ENCODE peak calls at places on chromosomes 5 and 9, in eight cellular contexts. Y is ovary, V is mesothelial cell of epicardium, S is keratinocyte, G is brain microvascular endothelial cell, Z is IMR-90, M is fibroblast of the aortic adventitia, X is heart right ventricle. T is an unnamed sample.

GRCh38 chr9:131875828-131876485 is 136.1 kb upstream of the RAPGEF1 start:
- DNase-seq in Y (no peak), V (no peak), S (no peak), G (no peak), Z (peak), M (peak), X (no peak), T (peak)

GRCh38 chr9:37746448-37747270 is 6.9 kb upstream of the TRMT10B start:
- DNase-seq in Y (no peak), V (no peak), S (no peak), G (no peak), Z (peak), M (no peak), X (no peak), T (peak)

GRCh38 chr5:33148076-33148501 is 292.7 kb upstream of the TARS1 start:
- DNase-seq in Y (no peak), V (no peak), S (peak), G (peak), Z (peak), M (peak), X (peak), T (peak)

GRCh38 chr5:14449052-14449661 is 132.4 kb upstream of the OTULINL start:
- DNase-seq in Y (peak), V (no peak), S (no peak), G (peak), Z (peak), M (peak), X (no peak), T (peak)

GRCh38 chr9:20684865-20685696 is 1.0 kb downstream of the FOCAD start:
- DNase-seq in Y (no peak), V (no peak), S (no peak), G (peak), Z (peak), M (peak), X (no peak), T (peak)

GRCh38 chr9:112777914-112778313 is 27.4 kb downstream of the SNX30 start:
- DNase-seq in Y (no peak), V (no peak), S (no peak), G (no peak), Z (peak), M (no peak), X (no peak), T (peak)

GRCh38 chr5:1168751-1169607 is 32.4 kb upstream of the SLC6A19 start:
- DNase-seq in Y (no peak), V (no peak), S (no peak), G (no peak), Z (no peak), M (no peak), X (no peak), T (no peak)

GRCh38 chr9:128168731-128169308 is 8.8 kb downstream of the BBLN start:
- DNase-seq in Y (no peak), V (no peak), S (no peak), G (no peak), Z (no peak), M (no peak), X (no peak), T (no peak)

GRCh38 chr9:15104826-15105420 is 194.7 kb upstream of the FREM1 start:
- DNase-seq in Y (no peak), V (no peak), S (peak), G (peak), Z (peak), M (peak), X (peak), T (peak)

GRCh38 chr9:114400219-114400618 is 12.4 kb upstream of the AKNA start:
- DNase-seq in Y (no peak), V (no peak), S (no peak), G (no peak), Z (no peak), M (peak), X (no peak), T (peak)

GRCh38 chr5:52668544-52669185 is 119.1 kb upstream of the ITGA1 start:
- DNase-seq in Y (no peak), V (no peak), S (no peak), G (no peak), Z (no peak), M (no peak), X (no peak), T (no peak)

GRCh38 chr5:77630246-77631165 is 8.0 kb downstream of the OTP start:
- DNase-seq in Y (no peak), V (peak), S (no peak), G (no peak), Z (no peak), M (no peak), X (no peak), T (no peak)

GRCh38 chr5:102306121-102306520 is 10.0 kb upstream of the SLCO4C1 start:
- DNase-seq in Y (no peak), V (no peak), S (no peak), G (no peak), Z (no peak), M (no peak), X (no peak), T (no peak)

GRCh38 chr5:69083412-69083811 is 10.4 kb upstream of the SLC30A5 start:
- DNase-seq in Y (no peak), V (no peak), S (no peak), G (no peak), Z (no peak), M (no peak), X (no peak), T (no peak)

GRCh38 chr5:140632366-140633080 is 452 bp downstream of the CD14 start:
- DNase-seq in Y (peak), V (no peak), S (no peak), G (peak), Z (peak), M (peak), X (peak), T (peak)

GRCh38 chr9:94663139-94663538 is 23.8 kb upstream of the FBP1 start:
- DNase-seq in Y (no peak), V (no peak), S (no peak), G (no peak), Z (no peak), M (no peak), X (no peak), T (no peak)

GRCh38 chr5:68285857-68286611 is 70.5 kb downstream of the PIK3R1 start:
- DNase-seq in Y (no peak), V (no peak), S (no peak), G (no peak), Z (peak), M (peak), X (no peak), T (peak)

GRCh38 chr5:159257007-159257406 is 6.1 kb upstream of the UBLCP1 start:
- DNase-seq in Y (no peak), V (no peak), S (no peak), G (no peak), Z (no peak), M (no peak), X (no peak), T (no peak)

GRCh38 chr5:148730272-148730954 is 76.1 kb upstream of the HTR4 start:
- DNase-seq in Y (no peak), V (no peak), S (no peak), G (peak), Z (peak), M (peak), X (no peak), T (peak)

GRCh38 chr5:80566711-80567259 is 3.3 kb downstream of the ANKRD34B start:
- DNase-seq in Y (no peak), V (no peak), S (no peak), G (no peak), Z (no peak), M (no peak), X (no peak), T (no peak)

GRCh38 chr9:133935328-133936040 is 56.6 kb downstream of the VAV2 start:
- DNase-seq in Y (peak), V (no peak), S (no peak), G (peak), Z (peak), M (peak), X (peak), T (no peak)

GRCh38 chr9:101398930-101399640 is 434 bp downstream of the ZNF189 start:
- DNase-seq in Y (peak), V (peak), S (no peak), G (no peak), Z (no peak), M (peak), X (peak), T (no peak)

GRCh38 chr9:82645591-82645990 is 417.4 kb downstream of the RASEF start:
- DNase-seq in Y (no peak), V (no peak), S (no peak), G (no peak), Z (no peak), M (no peak), X (no peak), T (no peak)

GRCh38 chr5:179137643-179138567 is 77.7 kb downstream of the ZNF354C start:
- DNase-seq in Y (no peak), V (no peak), S (no peak), G (no peak), Z (no peak), M (no peak), X (no peak), T (no peak)

GRCh38 chr5:180494060-180494509 is at the start of gene CNOT6:
- DNase-seq in Y (peak), V (peak), S (peak), G (peak), Z (peak), M (peak), X (peak), T (peak)

GRCh38 chr5:156879665-156880285 is 29.7 kb downstream of the PPP1R2B start:
- DNase-seq in Y (no peak), V (no peak), S (no peak), G (no peak), Z (no peak), M (no peak), X (no peak), T (no peak)

GRCh38 chr5:114418546-114419388 is 56.9 kb downstream of the KCNN2 start:
- DNase-seq in Y (no peak), V (no peak), S (no peak), G (no peak), Z (no peak), M (no peak), X (no peak), T (no peak)

GRCh38 chr9:75200892-75201470 is 112.7 kb downstream of the OSTF1 start:
- DNase-seq in Y (no peak), V (no peak), S (no peak), G (peak), Z (peak), M (peak), X (no peak), T (peak)

GRCh38 chr5:79590395-79590999 is 21.7 kb upstream of the TENT2 start:
- DNase-seq in Y (no peak), V (no peak), S (no peak), G (no peak), Z (no peak), M (no peak), X (no peak), T (no peak)

DNA sequence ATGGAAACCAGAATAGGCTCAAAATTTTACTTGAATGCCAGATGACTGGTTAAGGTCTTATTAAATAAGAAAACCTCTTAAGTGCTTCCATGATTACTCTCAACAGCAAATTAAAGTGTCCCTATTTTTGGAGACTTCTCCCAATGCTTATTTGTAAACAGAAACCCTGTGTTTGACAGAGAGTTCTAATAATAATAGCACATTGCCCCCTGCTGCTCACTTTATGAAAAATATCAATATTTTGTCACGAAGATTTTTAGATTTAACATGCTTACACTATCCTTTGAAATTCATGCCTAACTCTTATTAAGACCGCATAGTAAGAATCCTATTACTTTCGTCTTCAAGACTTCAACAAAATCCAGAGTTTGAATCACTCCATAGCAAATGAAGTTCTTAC is 75.4 kb upstream of the PRRC1 start:
- DNase-seq in Y (no peak), V (no peak), S (no peak), G (no peak), Z (peak), M (peak), X (no peak), T (peak)
- TF ChIP-seq CTCF in Y (no peak), V (peak), S (no peak), G (no peak), Z (peak), M (no peak), X (peak), T (peak)

DNA sequence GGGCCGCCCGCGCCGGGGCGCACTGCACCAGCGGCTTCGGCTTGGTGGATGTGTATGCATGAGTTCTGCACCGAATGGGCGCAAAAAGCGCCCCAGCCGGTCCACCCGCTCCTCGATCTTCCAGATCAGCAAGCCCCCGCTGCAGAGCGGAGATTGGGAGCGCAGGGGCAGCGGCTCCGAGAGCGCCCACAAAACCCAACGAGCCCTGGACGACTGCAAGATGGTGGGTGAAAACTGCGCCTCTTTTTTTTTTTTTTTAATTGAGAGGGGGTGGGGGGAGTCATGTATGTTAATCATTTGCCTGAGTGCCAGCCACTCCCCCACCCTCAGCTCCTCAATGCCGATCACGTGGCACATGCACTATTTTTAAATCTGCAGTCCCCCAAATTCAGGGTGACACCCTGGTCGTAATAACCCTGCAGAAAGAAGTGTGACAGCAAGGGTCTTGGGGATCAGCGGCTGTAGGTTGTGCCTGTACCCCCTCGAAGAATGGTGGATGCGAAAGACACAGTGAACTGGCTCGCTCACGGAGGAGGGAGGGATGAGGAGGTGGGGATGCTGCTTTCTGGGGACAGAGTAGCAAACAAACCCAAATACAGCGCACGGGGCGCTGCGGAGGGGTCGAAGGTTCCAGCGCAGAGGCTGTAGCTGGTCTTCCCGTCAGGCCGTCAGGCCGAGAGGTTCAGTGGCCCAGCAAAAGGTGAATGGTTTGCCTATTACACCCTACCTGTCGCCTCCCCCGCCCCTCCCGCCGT is 929 bp downstream of the RGS7BP start:
- DNase-seq in Y (no peak), V (no peak), S (no peak), G (no peak), Z (no peak), M (no peak), X (no peak), T (no peak)
- TF ChIP-seq CTCF in Y (no peak), V (no peak), S (no peak), G (no peak), Z (no peak), M (no peak), X (peak), T (no peak)

GRCh38 chr9:5899292-5899691 is 8.6 kb downstream of the MLANA start:
- DNase-seq in Y (no peak), V (no peak), S (no peak), G (no peak), Z (no peak), M (no peak), X (no peak), T (no peak)
- TF ChIP-seq CTCF in Y (no peak), V (no peak), S (no peak), G (peak), Z (no peak), M (no peak), X (no peak), T (peak)

GRCh38 chr9:108436470-108436869 is 419.3 kb downstream of the ACTL7B start:
- DNase-seq in Y (no peak), V (no peak), S (no peak), G (no peak), Z (no peak), M (no peak), X (no peak), T (no peak)

GRCh38 chr9:108430655-108431054 is 425.1 kb downstream of the ACTL7B start:
- DNase-seq in Y (no peak), V (no peak), S (no peak), G (no peak), Z (no peak), M (no peak), X (no peak), T (no peak)

GRCh38 chr9:108434502-108434901 is 421.3 kb downstream of the ACTL7B start:
- DNase-seq in Y (no peak), V (no peak), S (no peak), G (no peak), Z (peak), M (peak), X (no peak), T (no peak)

GRCh38 chr9:108439967-108440366 is 415.8 kb downstream of the ACTL7B start:
- DNase-seq in Y (no peak), V (no peak), S (no peak), G (peak), Z (peak), M (peak), X (no peak), T (peak)

DNA sequence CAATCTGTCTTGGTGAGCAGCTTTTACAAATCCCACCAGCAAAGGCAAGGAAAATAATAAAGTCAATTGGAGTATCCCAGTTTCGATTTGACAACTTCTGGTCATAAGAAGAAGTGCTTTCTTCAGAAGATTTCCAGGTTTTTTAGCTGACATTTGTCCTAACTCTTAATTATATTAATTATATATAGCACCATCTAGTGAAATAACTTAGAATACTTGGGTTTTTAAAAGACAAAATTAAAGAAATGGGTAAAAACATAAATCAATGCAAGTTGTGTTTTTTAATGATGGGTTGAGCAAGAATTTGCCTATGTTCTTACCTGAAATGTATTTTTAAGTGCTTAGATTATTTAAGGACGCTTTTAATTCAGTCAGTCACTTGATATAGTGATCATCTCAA is 421.8 kb downstream of the ACTL7B start:
- DNase-seq in Y (no peak), V (no peak), S (no peak), G (no peak), Z (no peak), M (peak), X (no peak), T (no peak)
- TF ChIP-seq CTCF in Y (no peak), V (no peak), S (no peak), G (no peak), Z (no peak), M (no peak), X (no peak), T (peak)

GRCh38 chr9:98203153-98203552 is 10.7 kb upstream of the CORO2A start:
- DNase-seq in Y (no peak), V (no peak), S (no peak), G (no peak), Z (no peak), M (no peak), X (no peak), T (no peak)
- TF ChIP-seq CTCF in Y (no peak), V (no peak), S (no peak), G (no peak), Z (no peak), M (no peak), X (no peak), T (no peak)

GRCh38 chr5:7078901-7079300 is 317.0 kb upstream of the ADCY2 start:
- DNase-seq in Y (no peak), V (no peak), S (no peak), G (no peak), Z (no peak), M (no peak), X (no peak), T (no peak)
- TF ChIP-seq CTCF in Y (no peak), V (no peak), S (peak), G (no peak), Z (no peak), M (no peak), X (no peak), T (no peak)

DNA sequence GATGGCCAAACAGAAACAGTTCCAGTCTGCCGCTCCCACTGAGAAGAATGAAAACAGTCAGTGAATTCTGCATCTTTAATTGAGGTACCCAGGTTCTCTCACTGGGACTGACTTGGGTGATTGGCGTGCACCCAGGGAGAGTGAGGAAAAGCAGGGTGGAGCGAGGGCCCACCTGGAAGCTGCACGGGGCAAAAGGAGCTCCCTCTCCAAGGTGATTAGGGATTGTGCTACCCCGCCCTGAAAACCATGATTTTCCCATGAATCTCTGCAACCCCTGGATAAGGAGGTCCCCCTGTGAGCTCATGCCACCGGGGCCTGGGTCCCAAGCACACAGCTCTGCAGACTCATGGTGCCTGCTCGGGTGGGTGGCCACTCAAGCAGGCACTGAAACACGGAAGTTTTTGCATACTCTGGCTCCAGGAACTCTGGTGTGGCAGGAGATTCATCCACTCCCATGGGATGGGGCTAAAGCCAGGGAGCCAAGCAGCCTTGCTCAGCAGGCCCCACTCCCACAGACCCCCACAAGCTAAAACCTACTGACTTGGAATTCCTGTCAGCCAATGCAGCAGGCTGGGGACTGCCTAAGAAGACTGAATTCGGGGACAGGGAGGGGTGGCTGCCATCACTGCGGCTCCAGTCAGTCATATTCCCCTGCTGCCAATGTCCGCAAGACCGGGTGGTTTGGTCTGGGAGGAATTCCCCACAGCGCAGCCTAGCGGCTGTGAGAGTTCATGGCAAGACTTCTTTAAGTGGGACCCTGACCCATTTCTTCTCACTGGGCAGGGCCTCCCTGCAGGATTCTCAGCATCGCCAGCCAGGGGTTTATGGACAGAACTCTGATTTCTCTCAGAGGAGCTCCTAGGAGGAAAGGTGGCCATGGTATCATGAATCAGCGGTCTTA is 652.2 kb upstream of the RGMB start:
- DNase-seq in Y (no peak), V (no peak), S (no peak), G (no peak), Z (no peak), M (no peak), X (no peak), T (no peak)
- TF ChIP-seq CTCF in Y (no peak), V (no peak), S (no peak), G (no peak), Z (no peak), M (no peak), X (no peak), T (no peak)

DNA sequence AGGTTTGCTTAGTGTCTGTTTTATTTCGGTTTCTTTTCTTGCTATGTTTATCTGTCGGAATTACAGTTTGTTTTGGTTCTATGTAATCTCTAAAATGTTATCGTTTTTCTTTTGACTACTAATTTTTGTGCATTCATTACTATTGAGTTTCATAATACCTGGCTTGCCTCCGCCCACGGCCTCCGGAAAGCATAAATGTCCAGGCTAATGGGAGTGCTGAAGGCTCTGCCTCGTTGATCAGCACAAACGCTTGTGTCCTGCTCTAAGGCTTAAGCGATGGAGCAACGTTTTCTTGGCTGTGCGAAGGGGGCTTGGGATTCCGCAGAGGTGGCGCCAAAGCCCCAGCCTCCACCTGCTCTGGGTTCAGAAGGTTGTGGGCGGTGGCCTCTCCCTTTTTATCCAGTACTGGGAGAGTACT is 19.8 kb downstream of the ANXA2R start:
- DNase-seq in Y (no peak), V (no peak), S (no peak), G (no peak), Z (peak), M (no peak), X (no peak), T (no peak)
- TF ChIP-seq CTCF in Y (no peak), V (no peak), S (no peak), G (no peak), Z (no peak), M (no peak), X (no peak), T (no peak)

GRCh38 chr9:35716236-35716635 is 15.8 kb downstream of the TLN1 start:
- DNase-seq in Y (no peak), V (no peak), S (no peak), G (no peak), Z (no peak), M (no peak), X (no peak), T (peak)
- TF ChIP-seq CTCF in Y (no peak), V (no peak), S (no peak), G (no peak), Z (no peak), M (no peak), X (no peak), T (no peak)